ENCODE peak calls at places on chromosomes 5 and 9, in five cellular contexts. I is smooth muscle cell of the brain vasculature; Q is stimulated activated CD4-positive, alpha-beta T cell treated with anti-CD3 and anti-CD28 coated beads, Interleukin-12 subunit alpha, Interleukin-12 subunit beta, amount 100 ng/mL, for 48 hours; B is astrocyte of the spinal cord; F is ELF-1. X is an unnamed sample.

GRCh38 chr5:73973135-73973534 is 347.1 kb downstream of the ARHGEF28 start:
- DNase-seq in I (no peak), Q (no peak), B (no peak), F (no peak), X (no peak)

GRCh38 chr5:61768692-61769281 is 436.7 kb downstream of the ZSWIM6 start:
- DNase-seq in B (peak), Q (no peak), I (no peak), F (peak), X (no peak)

GRCh38 chr5:126002222-126002897 is 420.8 kb upstream of the GRAMD2B start:
- DNase-seq in Q (no peak), F (no peak), I (peak), B (peak), X (peak)

GRCh38 chr9:33161589-33162132 is 5.5 kb downstream of the B4GALT1 start:
- DNase-seq in I (no peak), B (no peak), F (peak), Q (no peak), X (no peak)

GRCh38 chr5:129161830-129162229 is 67.3 kb downstream of the ISOC1 start:
- DNase-seq in B (no peak), Q (no peak), I (no peak), F (no peak), X (no peak)

GRCh38 chr5:383621-384020 is 59.4 kb upstream of the EXOC3 start:
- DNase-seq in Q (no peak), F (no peak), I (no peak), B (no peak), X (no peak)

GRCh38 chr5:119328753-119329602 is 26.8 kb upstream of the TNFAIP8 start:
- DNase-seq in B (peak), F (no peak), Q (peak), I (no peak), X (no peak)

GRCh38 chr9:98994226-98995058 is 50.7 kb downstream of the COL15A1 start:
- DNase-seq in Q (no peak), F (no peak), I (no peak), B (no peak), X (no peak)

GRCh38 chr5:65837139-65837538 is 89.2 kb upstream of the ERBIN start:
- DNase-seq in B (peak), Q (no peak), I (no peak), F (no peak), X (no peak)

GRCh38 chr9:97900738-97901565 is 21.3 kb downstream of the TRMO start:
- DNase-seq in F (peak), I (no peak), B (peak), Q (no peak), X (no peak)

GRCh38 chr5:166499452-166500240 is 1791.8 kb upstream of the WWC1 start:
- DNase-seq in F (no peak), B (peak), Q (no peak), I (no peak), X (no peak)

GRCh38 chr5:129781594-129781993 is 33.7 kb downstream of the MINAR2 start:
- DNase-seq in B (no peak), I (no peak), F (no peak), Q (no peak), X (no peak)

GRCh38 chr5:61330879-61331406 is 1.1 kb upstream of the ZSWIM6 start:
- DNase-seq in Q (peak), B (peak), I (no peak), F (peak), X (no peak)

GRCh38 chr5:110751902-110752762 is 13.3 kb downstream of the SLC25A46 start:
- DNase-seq in Q (no peak), F (no peak), B (peak), I (no peak), X (no peak)

GRCh38 chr9:93205045-93205768 is 21.3 kb downstream of the WNK2 start:
- DNase-seq in B (no peak), I (no peak), F (no peak), Q (no peak), X (peak)

GRCh38 chr9:137168907-137169763 is 716 bp downstream of the LRRC26 start:
- DNase-seq in Q (no peak), F (peak), B (peak), I (no peak), X (no peak)

GRCh38 chr5:117249086-117249815 is 674.6 kb upstream of the SEMA6A start:
- DNase-seq in Q (no peak), F (no peak), I (no peak), B (no peak), X (no peak)

GRCh38 chr5:75611324-75612210 is at the start of gene ANKDD1B:
- DNase-seq in I (no peak), B (peak), F (peak), Q (no peak), X (no peak)

GRCh38 chr9:75953218-75953617 is 62.7 kb downstream of the PCSK5 start:
- DNase-seq in I (no peak), F (peak), B (no peak), Q (no peak), X (no peak)

GRCh38 chr5:154478224-154478565 is at the start of gene HAND1:
- DNase-seq in I (no peak), Q (no peak), F (peak), B (no peak), X (no peak)

GRCh38 chr5:179315356-179315890 is 29.8 kb downstream of the ADAMTS2 start:
- DNase-seq in B (no peak), I (no peak), F (no peak), Q (no peak), X (no peak)

GRCh38 chr5:79829260-79829659 is 139.6 kb downstream of the CMYA5 start:
- DNase-seq in I (no peak), B (no peak), F (peak), Q (no peak), X (no peak)

GRCh38 chr5:72109625-72110024 is 2.4 kb downstream of the MAP1B start:
- DNase-seq in Q (no peak), B (peak), F (peak), I (no peak), X (no peak)

GRCh38 chr9:131744171-131744714 is 4.4 kb upstream of the RAPGEF1 start:
- DNase-seq in F (no peak), I (no peak), B (no peak), Q (no peak), X (no peak)

GRCh38 chr9:128020692-128021091 is 39.9 kb upstream of the EEIG1 start:
- DNase-seq in Q (no peak), I (no peak), F (peak), B (no peak), X (no peak)

GRCh38 chr5:146703899-146704298 is 174.7 kb downstream of the PPP2R2B start:
- DNase-seq in F (no peak), Q (no peak), I (no peak), B (no peak), X (no peak)

GRCh38 chr5:140040358-140040757 is 2.7 kb downstream of the NRG2 start:
- DNase-seq in Q (no peak), I (no peak), F (no peak), B (no peak), X (no peak)

GRCh38 chr5:153974131-153974812 is 64.4 kb downstream of the FAM114A2 start:
- DNase-seq in I (no peak), B (peak), Q (no peak), F (peak), X (no peak)

GRCh38 chr9:105672711-105673234 is 10.5 kb downstream of the TAL2 start:
- DNase-seq in B (no peak), Q (no peak), F (no peak), I (no peak), X (no peak)

GRCh38 chr9:16950051-16950450 is 79.6 kb upstream of the BNC2 start:
- DNase-seq in F (peak), B (no peak), I (no peak), Q (no peak), X (no peak)

GRCh38 chr5:150377964-150378694 is 20.6 kb downstream of the TCOF1 start:
- DNase-seq in F (peak), B (peak), I (peak), Q (no peak), X (peak)

GRCh38 chr9:127402401-127403090 is 5.6 kb downstream of the SLC2A8 start:
- DNase-seq in F (no peak), Q (no peak), B (no peak), I (no peak), X (no peak)

GRCh38 chr5:168286386-168286785 is 5.1 kb upstream of the WWC1 start:
- DNase-seq in I (no peak), Q (no peak), B (no peak), F (no peak), X (no peak)

GRCh38 chr9:123761905-123762605 is 167.9 kb downstream of the DENND1A start:
- DNase-seq in Q (no peak), F (no peak), B (no peak), I (no peak), X (no peak)

GRCh38 chr9:2465921-2466460 is 155.6 kb upstream of the VLDLR start:
- DNase-seq in B (no peak), I (no peak), F (no peak), Q (no peak), X (no peak)

GRCh38 chr5:129447968-129448367 is 12.1 kb upstream of the ADAMTS19 start:
- DNase-seq in I (no peak), Q (no peak), F (no peak), B (no peak), X (no peak)

GRCh38 chr5:78640622-78641021 is 8.0 kb downstream of the LHFPL2 start:
- DNase-seq in I (no peak), Q (no peak), F (no peak), B (peak), X (no peak)

GRCh38 chr5:119332978-119333401 is 22.8 kb upstream of the TNFAIP8 start:
- DNase-seq in F (no peak), Q (no peak), B (no peak), I (no peak), X (no peak)

GRCh38 chr5:156103116-156103860 is 223.7 kb upstream of the SGCD start:
- DNase-seq in F (no peak), B (no peak), Q (no peak), I (no peak), X (no peak)

X was measured in fibroblast of the conjunctiva.